ENCODE peak calls at places on chromosomes 7 and 10, in eight cellular contexts. One of them, this sample, is unnamed.

GRCh38 chr10:23897267-23897666 is 311.7 kb upstream of the KIAA1217 start:
- DNase-seq in activated CD8-positive, alpha-beta memory T cell treated with anti-CD3 and anti-CD28 coated beads, Interleukin-2, amount 50 U/mL, for 48 hours: no peak
- DNase-seq in hepatocyte: no peak
- DNase-seq in stimulated activated CD4-positive, alpha-beta T cell treated with anti-CD3 and anti-CD28 coated beads, Interleukin-2, amount 100 ng/mL, for 48 hours: no peak
- DNase-seq in activated T-cell treated with anti-CD3 and anti-CD28 coated beads for 1 hour: no peak
- DNase-seq in adrenal gland: no peak
- DNase-seq in A673: no peak
- DNase-seq in DMS153: no peak
- DNase-seq in this sample: no peak

GRCh38 chr10:7117806-7118674 is 292.8 kb downstream of the SFMBT2 start:
- DNase-seq in activated CD8-positive, alpha-beta memory T cell treated with anti-CD3 and anti-CD28 coated beads, Interleukin-2, amount 50 U/mL, for 48 hours: no peak
- DNase-seq in hepatocyte: no peak
- DNase-seq in stimulated activated CD4-positive, alpha-beta T cell treated with anti-CD3 and anti-CD28 coated beads, Interleukin-2, amount 100 ng/mL, for 48 hours: no peak
- DNase-seq in activated T-cell treated with anti-CD3 and anti-CD28 coated beads for 1 hour: no peak
- DNase-seq in adrenal gland: no peak
- DNase-seq in A673: no peak
- DNase-seq in DMS153: no peak
- DNase-seq in this sample: no peak

GRCh38 chr10:112503643-112504042 is 56.6 kb downstream of the VTI1A start:
- DNase-seq in activated CD8-positive, alpha-beta memory T cell treated with anti-CD3 and anti-CD28 coated beads, Interleukin-2, amount 50 U/mL, for 48 hours: no peak
- DNase-seq in hepatocyte: no peak
- DNase-seq in stimulated activated CD4-positive, alpha-beta T cell treated with anti-CD3 and anti-CD28 coated beads, Interleukin-2, amount 100 ng/mL, for 48 hours: no peak
- DNase-seq in activated T-cell treated with anti-CD3 and anti-CD28 coated beads for 1 hour: no peak
- DNase-seq in adrenal gland: no peak
- DNase-seq in A673: no peak
- DNase-seq in DMS153: no peak
- DNase-seq in this sample: no peak

GRCh38 chr7:30837581-30837980 is 66.4 kb downstream of the MINDY4 start:
- DNase-seq in activated CD8-positive, alpha-beta memory T cell treated with anti-CD3 and anti-CD28 coated beads, Interleukin-2, amount 50 U/mL, for 48 hours: peak; percentile 10
- DNase-seq in hepatocyte: no peak
- DNase-seq in stimulated activated CD4-positive, alpha-beta T cell treated with anti-CD3 and anti-CD28 coated beads, Interleukin-2, amount 100 ng/mL, for 48 hours: no peak
- DNase-seq in activated T-cell treated with anti-CD3 and anti-CD28 coated beads for 1 hour: no peak
- DNase-seq in adrenal gland: no peak
- DNase-seq in A673: no peak
- DNase-seq in DMS153: no peak
- DNase-seq in this sample: no peak

GRCh38 chr10:69475433-69475830 is 24.2 kb downstream of the TSPAN15 start:
- DNase-seq in activated CD8-positive, alpha-beta memory T cell treated with anti-CD3 and anti-CD28 coated beads, Interleukin-2, amount 50 U/mL, for 48 hours: no peak
- DNase-seq in hepatocyte: no peak
- DNase-seq in stimulated activated CD4-positive, alpha-beta T cell treated with anti-CD3 and anti-CD28 coated beads, Interleukin-2, amount 100 ng/mL, for 48 hours: no peak
- DNase-seq in activated T-cell treated with anti-CD3 and anti-CD28 coated beads for 1 hour: no peak
- DNase-seq in adrenal gland: no peak
- DNase-seq in A673: no peak
- DNase-seq in DMS153: no peak
- DNase-seq in this sample: no peak

GRCh38 chr10:69348824-69349541 is 67.7 kb downstream of the TACR2 start:
- DNase-seq in activated CD8-positive, alpha-beta memory T cell treated with anti-CD3 and anti-CD28 coated beads, Interleukin-2, amount 50 U/mL, for 48 hours: no peak
- DNase-seq in hepatocyte: no peak
- DNase-seq in stimulated activated CD4-positive, alpha-beta T cell treated with anti-CD3 and anti-CD28 coated beads, Interleukin-2, amount 100 ng/mL, for 48 hours: no peak
- DNase-seq in activated T-cell treated with anti-CD3 and anti-CD28 coated beads for 1 hour: no peak
- DNase-seq in adrenal gland: peak; percentile 25
- DNase-seq in A673: no peak
- DNase-seq in DMS153: peak; percentile 94
- DNase-seq in this sample: no peak

GRCh38 chr7:30987936-30988335 is 24.2 kb downstream of the GHRHR start:
- DNase-seq in activated CD8-positive, alpha-beta memory T cell treated with anti-CD3 and anti-CD28 coated beads, Interleukin-2, amount 50 U/mL, for 48 hours: no peak
- DNase-seq in hepatocyte: no peak
- DNase-seq in stimulated activated CD4-positive, alpha-beta T cell treated with anti-CD3 and anti-CD28 coated beads, Interleukin-2, amount 100 ng/mL, for 48 hours: no peak
- DNase-seq in activated T-cell treated with anti-CD3 and anti-CD28 coated beads for 1 hour: no peak
- DNase-seq in adrenal gland: no peak
- DNase-seq in A673: no peak
- DNase-seq in DMS153: no peak
- DNase-seq in this sample: no peak

GRCh38 chr7:27850531-27850930 is 110.6 kb downstream of the TAX1BP1 start:
- DNase-seq in activated CD8-positive, alpha-beta memory T cell treated with anti-CD3 and anti-CD28 coated beads, Interleukin-2, amount 50 U/mL, for 48 hours: no peak
- DNase-seq in hepatocyte: no peak
- DNase-seq in stimulated activated CD4-positive, alpha-beta T cell treated with anti-CD3 and anti-CD28 coated beads, Interleukin-2, amount 100 ng/mL, for 48 hours: no peak
- DNase-seq in activated T-cell treated with anti-CD3 and anti-CD28 coated beads for 1 hour: no peak
- DNase-seq in adrenal gland: peak; percentile 40
- DNase-seq in A673: no peak
- DNase-seq in DMS153: no peak
- DNase-seq in this sample: no peak

GRCh38 chr7:301291-302053 is 11.5 kb downstream of the FOXL3 start:
- DNase-seq in activated CD8-positive, alpha-beta memory T cell treated with anti-CD3 and anti-CD28 coated beads, Interleukin-2, amount 50 U/mL, for 48 hours: no peak
- DNase-seq in hepatocyte: no peak
- DNase-seq in stimulated activated CD4-positive, alpha-beta T cell treated with anti-CD3 and anti-CD28 coated beads, Interleukin-2, amount 100 ng/mL, for 48 hours: no peak
- DNase-seq in activated T-cell treated with anti-CD3 and anti-CD28 coated beads for 1 hour: no peak
- DNase-seq in adrenal gland: no peak
- DNase-seq in A673: no peak
- DNase-seq in DMS153: no peak
- DNase-seq in this sample: no peak

GRCh38 chr7:31052504-31052840 is 364 bp downstream of the ADCYAP1R1 start:
- DNase-seq in activated CD8-positive, alpha-beta memory T cell treated with anti-CD3 and anti-CD28 coated beads, Interleukin-2, amount 50 U/mL, for 48 hours: no peak
- DNase-seq in hepatocyte: no peak
- DNase-seq in stimulated activated CD4-positive, alpha-beta T cell treated with anti-CD3 and anti-CD28 coated beads, Interleukin-2, amount 100 ng/mL, for 48 hours: no peak
- DNase-seq in activated T-cell treated with anti-CD3 and anti-CD28 coated beads for 1 hour: no peak
- DNase-seq in adrenal gland: no peak
- DNase-seq in A673: no peak
- DNase-seq in DMS153: no peak
- DNase-seq in this sample: no peak

GRCh38 chr7:47327306-47327697 is 254.6 kb downstream of the TNS3 start:
- DNase-seq in activated CD8-positive, alpha-beta memory T cell treated with anti-CD3 and anti-CD28 coated beads, Interleukin-2, amount 50 U/mL, for 48 hours: no peak
- DNase-seq in hepatocyte: no peak
- DNase-seq in stimulated activated CD4-positive, alpha-beta T cell treated with anti-CD3 and anti-CD28 coated beads, Interleukin-2, amount 100 ng/mL, for 48 hours: no peak
- DNase-seq in activated T-cell treated with anti-CD3 and anti-CD28 coated beads for 1 hour: no peak
- DNase-seq in adrenal gland: no peak
- DNase-seq in A673: no peak
- DNase-seq in DMS153: no peak
- DNase-seq in this sample: no peak

GRCh38 chr10:32318476-32318896 is 28.5 kb downstream of the EPC1 start:
- DNase-seq in activated CD8-positive, alpha-beta memory T cell treated with anti-CD3 and anti-CD28 coated beads, Interleukin-2, amount 50 U/mL, for 48 hours: no peak
- DNase-seq in hepatocyte: no peak
- DNase-seq in stimulated activated CD4-positive, alpha-beta T cell treated with anti-CD3 and anti-CD28 coated beads, Interleukin-2, amount 100 ng/mL, for 48 hours: no peak
- DNase-seq in activated T-cell treated with anti-CD3 and anti-CD28 coated beads for 1 hour: no peak
- DNase-seq in adrenal gland: peak; percentile 33
- DNase-seq in A673: no peak
- DNase-seq in DMS153: no peak
- DNase-seq in this sample: no peak

GRCh38 chr10:112768121-112768520 is 181.9 kb upstream of the TCF7L2 start:
- DNase-seq in activated CD8-positive, alpha-beta memory T cell treated with anti-CD3 and anti-CD28 coated beads, Interleukin-2, amount 50 U/mL, for 48 hours: no peak
- DNase-seq in hepatocyte: no peak
- DNase-seq in stimulated activated CD4-positive, alpha-beta T cell treated with anti-CD3 and anti-CD28 coated beads, Interleukin-2, amount 100 ng/mL, for 48 hours: no peak
- DNase-seq in activated T-cell treated with anti-CD3 and anti-CD28 coated beads for 1 hour: no peak
- DNase-seq in adrenal gland: no peak
- DNase-seq in A673: no peak
- DNase-seq in DMS153: no peak
- DNase-seq in this sample: no peak

GRCh38 chr7:36083626-36084380 is 69.3 kb upstream of the EEPD1 start:
- DNase-seq in activated CD8-positive, alpha-beta memory T cell treated with anti-CD3 and anti-CD28 coated beads, Interleukin-2, amount 50 U/mL, for 48 hours: no peak
- DNase-seq in hepatocyte: no peak
- DNase-seq in stimulated activated CD4-positive, alpha-beta T cell treated with anti-CD3 and anti-CD28 coated beads, Interleukin-2, amount 100 ng/mL, for 48 hours: no peak
- DNase-seq in activated T-cell treated with anti-CD3 and anti-CD28 coated beads for 1 hour: no peak
- DNase-seq in adrenal gland: no peak
- DNase-seq in A673: no peak
- DNase-seq in DMS153: no peak
- DNase-seq in this sample: no peak

GRCh38 chr7:1460757-1461639 is 1.7 kb upstream of the MICALL2 start:
- DNase-seq in activated CD8-positive, alpha-beta memory T cell treated with anti-CD3 and anti-CD28 coated beads, Interleukin-2, amount 50 U/mL, for 48 hours: no peak
- DNase-seq in hepatocyte: peak; percentile 81
- DNase-seq in stimulated activated CD4-positive, alpha-beta T cell treated with anti-CD3 and anti-CD28 coated beads, Interleukin-2, amount 100 ng/mL, for 48 hours: no peak
- DNase-seq in activated T-cell treated with anti-CD3 and anti-CD28 coated beads for 1 hour: no peak
- DNase-seq in adrenal gland: peak; percentile 79
- DNase-seq in A673: no peak
- DNase-seq in DMS153: peak; percentile 46
- DNase-seq in this sample: no peak

GRCh38 chr7:108406474-108406873 is 49.8 kb downstream of the NRCAM start:
- DNase-seq in activated CD8-positive, alpha-beta memory T cell treated with anti-CD3 and anti-CD28 coated beads, Interleukin-2, amount 50 U/mL, for 48 hours: no peak
- DNase-seq in hepatocyte: peak; percentile 30
- DNase-seq in stimulated activated CD4-positive, alpha-beta T cell treated with anti-CD3 and anti-CD28 coated beads, Interleukin-2, amount 100 ng/mL, for 48 hours: no peak
- DNase-seq in activated T-cell treated with anti-CD3 and anti-CD28 coated beads for 1 hour: no peak
- DNase-seq in adrenal gland: no peak
- DNase-seq in A673: peak; percentile 61
- DNase-seq in DMS153: no peak
- DNase-seq in this sample: no peak

GRCh38 chr10:29820890-29821398 is 186.2 kb upstream of the SVIL start:
- DNase-seq in activated CD8-positive, alpha-beta memory T cell treated with anti-CD3 and anti-CD28 coated beads, Interleukin-2, amount 50 U/mL, for 48 hours: no peak
- DNase-seq in hepatocyte: no peak
- DNase-seq in stimulated activated CD4-positive, alpha-beta T cell treated with anti-CD3 and anti-CD28 coated beads, Interleukin-2, amount 100 ng/mL, for 48 hours: no peak
- DNase-seq in activated T-cell treated with anti-CD3 and anti-CD28 coated beads for 1 hour: no peak
- DNase-seq in adrenal gland: no peak
- DNase-seq in A673: no peak
- DNase-seq in DMS153: no peak
- DNase-seq in this sample: no peak

GRCh38 chr10:51168086-51168815 is 94.0 kb downstream of the PRKG1 start:
- DNase-seq in activated CD8-positive, alpha-beta memory T cell treated with anti-CD3 and anti-CD28 coated beads, Interleukin-2, amount 50 U/mL, for 48 hours: no peak
- DNase-seq in hepatocyte: no peak
- DNase-seq in stimulated activated CD4-positive, alpha-beta T cell treated with anti-CD3 and anti-CD28 coated beads, Interleukin-2, amount 100 ng/mL, for 48 hours: no peak
- DNase-seq in activated T-cell treated with anti-CD3 and anti-CD28 coated beads for 1 hour: no peak
- DNase-seq in adrenal gland: no peak
- DNase-seq in A673: no peak
- DNase-seq in DMS153: no peak
- DNase-seq in this sample: no peak

This sample was measured in GM12891.